ENCODE peak calls at places on chromosome 16, in six cellular contexts. N is progenitor cell of endocrine pancreas, H is NCI-H460, S is T-cell, C is H9, A is GF-D8. Z is an unnamed sample.

GRCh38 chr16:77834600-77834963 is 46.2 kb downstream of the VAT1L start:
- DNase-seq in S (no peak), H (no peak), N (no peak), A (no peak), C (no peak), Z (no peak)

GRCh38 chr16:81630632-81631026 is 148.5 kb upstream of the PLCG2 start:
- DNase-seq in S (no peak), C (no peak), N (no peak), A (no peak), H (no peak), Z (no peak)

GRCh38 chr16:55557186-55557585 is 9.3 kb upstream of the CAPNS2 start:
- DNase-seq in H (no peak), C (no peak), S (no peak), N (no peak), A (no peak), Z (no peak)

GRCh38 chr16:79874391-79874790 is 273.9 kb upstream of the MAF start:
- DNase-seq in C (no peak), H (no peak), N (no peak), A (no peak), S (no peak), Z (no peak)

GRCh38 chr16:83329466-83329865 is 478.3 kb upstream of the HSBP1 start:
- DNase-seq in H (no peak), C (no peak), S (no peak), A (no peak), N (no peak), Z (no peak)

GRCh38 chr16:77596243-77596642 is 126.1 kb upstream of the NUDT7 start:
- DNase-seq in S (no peak), N (no peak), C (no peak), H (no peak), A (no peak), Z (no peak)

GRCh38 chr16:85428168-85428898 is 184.8 kb upstream of the GSE1 start:
- DNase-seq in C (peak; percentile 60), N (peak; percentile 9), A (no peak), S (peak; percentile 18), H (peak; percentile 20), Z (peak; percentile 40)

GRCh38 chr16:9297437-9298113 is 206.1 kb downstream of the HAPSTR1 start:
- DNase-seq in S (no peak), H (no peak), A (no peak), N (no peak), C (peak; percentile 62), Z (no peak)

GRCh38 chr16:11896776-11897175 is 19.0 kb downstream of the GSPT1 start:
- DNase-seq in S (no peak), C (no peak), A (no peak), H (no peak), N (no peak), Z (no peak)

GRCh38 chr16:57307365-57307764 is 22.9 kb upstream of the PLLP start:
- DNase-seq in S (no peak), C (no peak), N (no peak), H (no peak), A (no peak), Z (no peak)

GRCh38 chr16:637081-638018 is 1.2 kb upstream of the METTL26 start:
- DNase-seq in S (peak; percentile 76), H (peak; percentile 89), N (peak; percentile 78), C (peak; percentile 90), A (no peak), Z (peak; percentile 82)

GRCh38 chr16:53881371-53881770 is 177.4 kb downstream of the FTO start:
- DNase-seq in S (no peak), H (peak; percentile 79), A (no peak), N (no peak), C (no peak), Z (no peak)

GRCh38 chr16:89317101-89317671 is 99.7 kb downstream of the ZNF778 start:
- DNase-seq in H (no peak), C (no peak), A (no peak), S (no peak), N (no peak), Z (no peak)

GRCh38 chr16:53089434-53090270 is 34.9 kb downstream of the CHD9 start:
- DNase-seq in N (no peak), A (no peak), S (no peak), C (no peak), H (no peak), Z (no peak)

GRCh38 chr16:3058173-3059030 is 7.0 kb upstream of the IL32 start:
- DNase-seq in N (peak; percentile 36), A (no peak), S (peak; percentile 35), H (no peak), C (peak; percentile 85), Z (no peak)

GRCh38 chr16:4091638-4092037 is 24.6 kb downstream of the ADCY9 start:
- DNase-seq in H (no peak), N (no peak), C (no peak), A (no peak), S (no peak), Z (no peak)

GRCh38 chr16:49158029-49158642 is 123.5 kb downstream of the CBLN1 start:
- DNase-seq in S (no peak), A (no peak), C (peak; percentile 60), N (peak; percentile 56), H (peak; percentile 29), Z (no peak)

GRCh38 chr16:80317132-80318098 is 223.4 kb upstream of the DYNLRB2 start:
- DNase-seq in H (peak; percentile 13), N (no peak), A (no peak), S (no peak), C (peak; percentile 77), Z (no peak)

GRCh38 chr16:53598513-53599266 is 95.7 kb upstream of the AKTIP start:
- DNase-seq in C (no peak), H (no peak), N (no peak), A (no peak), S (no peak), Z (no peak)

GRCh38 chr16:27739606-27740357 is 189.8 kb downstream of the KATNIP start:
- DNase-seq in A (no peak), H (no peak), C (no peak), S (no peak), N (no peak), Z (no peak)

GRCh38 chr16:71358464-71359031 is at the start of gene CALB2:
- DNase-seq in S (peak; percentile 27), N (peak; percentile 75), A (no peak), H (peak; percentile 28), C (peak; percentile 79), Z (peak; percentile 53)

GRCh38 chr16:86018487-86018886 is 119.5 kb downstream of the IRF8 start:
- DNase-seq in A (peak; percentile 28), C (no peak), S (peak; percentile 12), N (no peak), H (no peak), Z (no peak)

GRCh38 chr16:67150833-67151396 is at the start of gene B3GNT9:
- DNase-seq in S (no peak), N (no peak), C (peak; percentile 82), A (no peak), H (no peak), Z (no peak)

GRCh38 chr16:23847938-23848337 is 12.2 kb downstream of the PRKCB start:
- DNase-seq in H (no peak), A (no peak), S (peak; percentile 64), N (no peak), C (no peak), Z (peak; percentile 34)

GRCh38 chr16:48511071-48511540 is 98.9 kb downstream of the N4BP1 start:
- DNase-seq in C (no peak), S (no peak), A (no peak), H (no peak), N (no peak), Z (no peak)

GRCh38 chr16:85382717-85383118 is 230.4 kb upstream of the GSE1 start:
- DNase-seq in C (no peak), A (no peak), H (no peak), S (no peak), N (no peak), Z (no peak)

GRCh38 chr16:46783800-46784199 is 35.7 kb upstream of the MYLK3 start:
- DNase-seq in H (no peak), C (no peak), N (no peak), S (no peak), A (no peak), Z (no peak)

GRCh38 chr16:53913082-53913870 is 209.3 kb downstream of the FTO start:
- DNase-seq in N (no peak), H (peak; percentile 65), C (no peak), A (no peak), S (no peak), Z (no peak)

GRCh38 chr16:10535461-10535860 is 44.9 kb downstream of the EMP2 start:
- DNase-seq in A (no peak), N (no peak), C (no peak), H (no peak), S (no peak), Z (no peak)

GRCh38 chr16:9389543-9390207 is 298.2 kb downstream of the HAPSTR1 start:
- DNase-seq in H (no peak), C (no peak), N (no peak), A (no peak), S (no peak), Z (no peak)

GRCh38 chr16:84730406-84731106 is 30.8 kb downstream of the USP10 start:
- DNase-seq in H (peak; percentile 70), N (no peak), A (peak; percentile 61), S (no peak), C (no peak), Z (peak; percentile 7)

Z was measured in activated T-helper 2 cell treated with anti-CD3 and anti-CD28 coated beads, Interferon-gamma antibody, Interleukin-2, Interleukin-4, amounts not matched to agents 10 μg/mL and 5 μg/mL and 100 μg/mL, durations not matched to agents 14 hours and 24 hours and 36 hours.